ENCODE peak calls at places on chromosomes 11 and 22, in five cellular contexts. One of them, this sample, is unnamed.

GRCh38 chr11:64268687-64269379 is 15.6 kb downstream of the BAD start:
- DNase-seq in spleen: peak; percentile 94
- DNase-seq in lower leg skin: peak; percentile 94
- DNase-seq in dorsolateral prefrontal cortex: no peak
- DNase-seq in testis: peak; percentile 94
- DNase-seq in this sample: peak; percentile 89

GRCh38 chr11:109794501-109794900 is 298.7 kb upstream of the ZC3H12C start:
- DNase-seq in dorsolateral prefrontal cortex: no peak
- DNase-seq in testis: no peak
- DNase-seq in spleen: no peak
- DNase-seq in lower leg skin: no peak
- DNase-seq in this sample: no peak

GRCh38 chr11:8071616-8072581 is 9.1 kb upstream of the TUB start:
- DNase-seq in lower leg skin: no peak
- DNase-seq in testis: no peak
- DNase-seq in spleen: peak; percentile 68
- DNase-seq in dorsolateral prefrontal cortex: peak; percentile 24
- DNase-seq in this sample: peak; percentile 62

GRCh38 chr11:68330700-68331337 is 18.4 kb downstream of the LRP5 start:
- DNase-seq in dorsolateral prefrontal cortex: no peak
- DNase-seq in spleen: no peak
- DNase-seq in lower leg skin: no peak
- DNase-seq in testis: no peak
- DNase-seq in this sample: no peak

GRCh38 chr11:103091810-103092524 is at the start of gene DCUN1D5:
- DNase-seq in spleen: peak; percentile 100
- DNase-seq in testis: peak; percentile 98
- DNase-seq in dorsolateral prefrontal cortex: peak; percentile 98
- DNase-seq in lower leg skin: peak; percentile 99
- DNase-seq in this sample: peak; percentile 98

GRCh38 chr11:121936781-121937447 is 179.1 kb downstream of the BLID start:
- DNase-seq in dorsolateral prefrontal cortex: no peak
- DNase-seq in spleen: no peak
- DNase-seq in testis: no peak
- DNase-seq in lower leg skin: no peak
- DNase-seq in this sample: no peak

GRCh38 chr11:112477152-112477928 is 216.7 kb upstream of the PLET1 start:
- DNase-seq in spleen: no peak
- DNase-seq in testis: no peak
- DNase-seq in lower leg skin: no peak
- DNase-seq in dorsolateral prefrontal cortex: no peak
- DNase-seq in this sample: no peak

GRCh38 chr11:12439615-12440014 is 62.2 kb downstream of the PARVA start:
- DNase-seq in spleen: no peak
- DNase-seq in dorsolateral prefrontal cortex: no peak
- DNase-seq in lower leg skin: no peak
- DNase-seq in testis: no peak
- DNase-seq in this sample: no peak

GRCh38 chr11:7904910-7905309 is 26.2 kb downstream of the OR10A6 start:
- DNase-seq in dorsolateral prefrontal cortex: no peak
- DNase-seq in testis: no peak
- DNase-seq in lower leg skin: no peak
- DNase-seq in spleen: no peak
- DNase-seq in this sample: no peak

GRCh38 chr22:19886605-19887250 is 32.1 kb upstream of the GNB1L start:
- DNase-seq in spleen: peak; percentile 91
- DNase-seq in testis: no peak
- DNase-seq in dorsolateral prefrontal cortex: no peak
- DNase-seq in lower leg skin: no peak
- DNase-seq in this sample: no peak

GRCh38 chr11:62602141-62603071 is 741 bp upstream of the MTA2 start:
- DNase-seq in dorsolateral prefrontal cortex: peak; percentile 69
- DNase-seq in lower leg skin: peak; percentile 94
- DNase-seq in testis: peak; percentile 85
- DNase-seq in spleen: peak; percentile 91
- DNase-seq in this sample: peak; percentile 87

GRCh38 chr11:71200761-71201160 is 51.6 kb downstream of the SHANK2 start:
- DNase-seq in spleen: peak; percentile 12
- DNase-seq in lower leg skin: no peak
- DNase-seq in testis: no peak
- DNase-seq in dorsolateral prefrontal cortex: no peak
- DNase-seq in this sample: no peak

GRCh38 chr11:33172996-33173395 is 11.7 kb upstream of the CSTF3 start:
- DNase-seq in lower leg skin: no peak
- DNase-seq in dorsolateral prefrontal cortex: no peak
- DNase-seq in spleen: no peak
- DNase-seq in testis: no peak
- DNase-seq in this sample: no peak

GRCh38 chr22:37910863-37911262 is 4.8 kb downstream of the MICALL1 start:
- DNase-seq in lower leg skin: no peak
- DNase-seq in dorsolateral prefrontal cortex: no peak
- DNase-seq in testis: no peak
- DNase-seq in spleen: no peak
- DNase-seq in this sample: no peak

GRCh38 chr11:108854366-108854765 is 189.5 kb downstream of the DDX10 start:
- DNase-seq in dorsolateral prefrontal cortex: no peak
- DNase-seq in spleen: no peak
- DNase-seq in lower leg skin: no peak
- DNase-seq in testis: no peak
- DNase-seq in this sample: no peak

GRCh38 chr11:103872748-103873147 is 163.7 kb upstream of the DDI1 start:
- DNase-seq in testis: no peak
- DNase-seq in dorsolateral prefrontal cortex: no peak
- DNase-seq in lower leg skin: no peak
- DNase-seq in spleen: no peak
- DNase-seq in this sample: no peak

GRCh38 chr11:131423715-131424114 is 53.3 kb downstream of the NTM start:
- DNase-seq in spleen: no peak
- DNase-seq in dorsolateral prefrontal cortex: no peak
- DNase-seq in lower leg skin: no peak
- DNase-seq in testis: no peak
- DNase-seq in this sample: no peak

GRCh38 chr11:9838229-9838628 is 174.4 kb downstream of the SWAP70 start:
- DNase-seq in testis: no peak
- DNase-seq in dorsolateral prefrontal cortex: no peak
- DNase-seq in spleen: no peak
- DNase-seq in lower leg skin: no peak
- DNase-seq in this sample: no peak

GRCh38 chr22:48428556-48429371 is 1398.9 kb downstream of the BRD1 start:
- DNase-seq in lower leg skin: no peak
- DNase-seq in spleen: no peak
- DNase-seq in dorsolateral prefrontal cortex: no peak
- DNase-seq in testis: no peak
- DNase-seq in this sample: peak; percentile 41

GRCh38 chr22:20991252-20992055 is 9.4 kb downstream of the LZTR1 start:
- DNase-seq in testis: no peak
- DNase-seq in spleen: no peak
- DNase-seq in dorsolateral prefrontal cortex: no peak
- DNase-seq in lower leg skin: no peak
- DNase-seq in this sample: no peak

GRCh38 chr11:66123902-66124301 is 53.8 kb downstream of the PACS1 start:
- DNase-seq in spleen: no peak
- DNase-seq in dorsolateral prefrontal cortex: no peak
- DNase-seq in testis: no peak
- DNase-seq in lower leg skin: no peak
- DNase-seq in this sample: no peak

GRCh38 chr11:114438303-114438702 is 964 bp upstream of the REXO2 start:
- DNase-seq in spleen: no peak
- DNase-seq in dorsolateral prefrontal cortex: no peak
- DNase-seq in testis: no peak
- DNase-seq in lower leg skin: no peak
- DNase-seq in this sample: no peak

DNA sequence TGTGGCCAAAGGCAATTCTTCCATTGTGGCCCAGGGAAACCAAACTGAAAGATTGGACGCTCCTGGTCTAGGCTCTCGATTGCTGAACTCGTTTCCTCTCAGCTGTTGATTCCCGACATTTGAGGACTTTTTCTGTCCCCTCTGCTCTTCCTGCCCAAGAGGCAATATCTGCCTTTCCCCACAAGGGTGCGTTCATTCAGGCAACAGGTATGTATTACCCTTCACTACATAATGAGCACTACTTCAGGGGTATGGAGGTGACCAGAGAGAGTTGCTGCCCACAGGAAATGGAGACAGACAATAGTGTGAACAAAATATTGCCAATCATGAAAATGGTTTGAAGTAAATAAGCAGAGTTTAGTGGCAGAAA is 8.2 kb downstream of the PTH start:
- DNase-seq in spleen: no peak
- DNase-seq in dorsolateral prefrontal cortex: no peak
- DNase-seq in testis: no peak
- DNase-seq in lower leg skin: no peak
- DNase-seq in this sample: no peak
- H3K4me3 ChIP-seq in spleen: peak overlapping the region; percentile 25
- H3K4me3 ChIP-seq in dorsolateral prefrontal cortex: no peak overlapping the region
- H3K4me3 ChIP-seq in testis: peak overlapping the region; percentile 37
- H3K4me3 ChIP-seq in lower leg skin: no peak overlapping the region
- H3K4me3 ChIP-seq in this sample: peak overlapping the region; percentile 53

GRCh38 chr11:106551744-106552671 is 466.3 kb downstream of the GUCY1A2 start:
- DNase-seq in lower leg skin: no peak
- DNase-seq in testis: no peak
- DNase-seq in dorsolateral prefrontal cortex: no peak
- DNase-seq in spleen: peak; percentile 61
- DNase-seq in this sample: no peak

GRCh38 chr11:106553304-106553703 is 465.0 kb downstream of the GUCY1A2 start:
- DNase-seq in dorsolateral prefrontal cortex: no peak
- DNase-seq in spleen: peak; percentile 59
- DNase-seq in lower leg skin: no peak
- DNase-seq in testis: no peak
- DNase-seq in this sample: no peak

DNA sequence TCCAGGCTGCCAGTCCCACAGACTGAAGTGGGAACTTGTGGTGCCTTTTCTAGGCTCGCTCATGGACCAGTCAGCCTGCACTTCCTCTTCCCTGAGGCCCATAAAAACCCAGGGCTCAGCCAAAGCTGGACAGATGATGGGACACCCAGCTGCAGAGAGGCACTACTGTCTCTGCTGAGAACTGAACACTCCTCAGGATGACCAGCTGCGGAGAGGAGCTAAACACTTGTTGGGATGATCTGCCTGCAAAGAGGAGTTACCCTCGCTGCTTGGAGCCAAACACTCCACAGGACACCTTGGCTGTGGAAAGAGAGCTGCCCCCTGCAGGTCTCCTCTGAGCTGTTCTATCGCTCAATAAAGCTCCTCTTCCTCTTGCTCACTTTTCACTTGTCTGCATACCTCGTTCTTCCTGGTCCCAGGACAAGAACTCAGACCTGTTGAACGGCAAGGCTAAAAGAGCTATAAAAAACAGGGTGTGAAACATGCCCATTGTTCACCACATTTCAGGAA is 465.5 kb downstream of the GUCY1A2 start:
- DNase-seq in lower leg skin: no peak
- DNase-seq in dorsolateral prefrontal cortex: no peak
- DNase-seq in spleen: no peak
- DNase-seq in testis: no peak
- DNase-seq in this sample: no peak
- TF ChIP-seq CTCF in lower leg skin: no peak
- TF ChIP-seq CTCF in dorsolateral prefrontal cortex: no peak
- TF ChIP-seq CTCF in spleen: no peak
- TF ChIP-seq CTCF in testis: no peak
- TF ChIP-seq CTCF in this sample: no peak

GRCh38 chr22:29584975-29585374 is 4.1 kb upstream of the NIPSNAP1 start:
- DNase-seq in spleen: no peak
- DNase-seq in lower leg skin: no peak
- DNase-seq in testis: no peak
- DNase-seq in dorsolateral prefrontal cortex: no peak
- DNase-seq in this sample: no peak

GRCh38 chr22:29578462-29578861 is 2.5 kb downstream of the NIPSNAP1 start:
- DNase-seq in dorsolateral prefrontal cortex: no peak
- DNase-seq in testis: no peak
- DNase-seq in lower leg skin: no peak
- DNase-seq in spleen: no peak
- DNase-seq in this sample: no peak

GRCh38 chr22:29580200-29580810 is 608 bp downstream of the NIPSNAP1 start:
- DNase-seq in spleen: peak; percentile 74
- DNase-seq in lower leg skin: no peak
- DNase-seq in dorsolateral prefrontal cortex: no peak
- DNase-seq in testis: no peak
- DNase-seq in this sample: no peak

DNA sequence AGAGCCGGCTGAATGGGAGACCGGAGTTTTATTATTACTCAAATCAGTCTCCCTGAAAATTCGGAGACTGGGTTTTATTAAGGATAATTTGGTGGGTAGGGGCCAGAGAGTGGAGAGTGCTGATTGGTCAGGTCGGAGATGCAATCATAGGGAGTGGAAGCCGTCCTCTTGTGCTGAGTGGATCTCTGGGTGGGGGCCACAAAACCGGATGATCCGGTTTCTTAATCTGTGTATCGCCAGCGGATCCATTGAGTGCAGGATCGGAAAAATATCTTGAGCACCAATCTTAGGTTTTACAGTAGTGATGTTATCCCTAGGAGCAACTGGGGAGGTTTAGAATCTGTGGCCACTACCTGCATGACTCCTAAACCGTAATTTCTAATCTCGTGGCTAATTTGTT is 886 bp upstream of the NIPSNAP1 start:
- DNase-seq in dorsolateral prefrontal cortex: no peak
- DNase-seq in spleen: no peak
- DNase-seq in lower leg skin: no peak
- DNase-seq in testis: no peak
- DNase-seq in this sample: no peak
- H3K4me3 ChIP-seq in dorsolateral prefrontal cortex: peak overlapping the region; percentile 72
- H3K4me3 ChIP-seq in spleen: peak overlapping the region; percentile 78
- H3K4me3 ChIP-seq in lower leg skin: no peak overlapping the region
- H3K4me3 ChIP-seq in testis: peak overlapping the region; percentile 65
- H3K4me3 ChIP-seq in this sample: peak overlapping the region; percentile 87

GRCh38 chr11:35671396-35672127 is 9.0 kb downstream of the TRIM44 start:
- DNase-seq in testis: no peak
- DNase-seq in dorsolateral prefrontal cortex: no peak
- DNase-seq in lower leg skin: no peak
- DNase-seq in spleen: no peak
- DNase-seq in this sample: no peak
- TF ChIP-seq CTCF in testis: no peak
- TF ChIP-seq CTCF in dorsolateral prefrontal cortex: no peak
- TF ChIP-seq CTCF in lower leg skin: no peak
- TF ChIP-seq CTCF in spleen: no peak
- TF ChIP-seq CTCF in this sample: no peak

GRCh38 chr11:46121328-46121723 is at the start of gene PHF21A:
- DNase-seq in dorsolateral prefrontal cortex: peak; percentile 67
- DNase-seq in testis: peak; percentile 92
- DNase-seq in spleen: peak; percentile 98
- DNase-seq in lower leg skin: peak; percentile 97
- DNase-seq in this sample: peak; percentile 92

GRCh38 chr11:46120711-46121327 is 435 bp downstream of the PHF21A start:
- DNase-seq in lower leg skin: no peak
- DNase-seq in spleen: peak; percentile 74
- DNase-seq in dorsolateral prefrontal cortex: peak; percentile 45
- DNase-seq in testis: peak; percentile 61
- DNase-seq in this sample: no peak

GRCh38 chr11:46121724-46122477 is 647 bp upstream of the PHF21A start:
- DNase-seq in testis: peak; percentile 89
- DNase-seq in dorsolateral prefrontal cortex: peak; percentile 68
- DNase-seq in spleen: peak; percentile 93
- DNase-seq in lower leg skin: peak; percentile 94
- DNase-seq in this sample: peak; percentile 85

GRCh38 chr11:46125284-46125683 is 4.0 kb upstream of the PHF21A start:
- DNase-seq in dorsolateral prefrontal cortex: no peak
- DNase-seq in lower leg skin: no peak
- DNase-seq in spleen: no peak
- DNase-seq in testis: no peak
- DNase-seq in this sample: no peak

GRCh38 chr11:46122955-46123354 is 1.7 kb upstream of the PHF21A start:
- DNase-seq in lower leg skin: no peak
- DNase-seq in spleen: no peak
- DNase-seq in testis: no peak
- DNase-seq in dorsolateral prefrontal cortex: no peak
- DNase-seq in this sample: no peak
- H3K4me3 ChIP-seq in lower leg skin: no peak overlapping the region
- H3K4me3 ChIP-seq in spleen: peak overlapping the region; percentile 97
- H3K4me3 ChIP-seq in testis: no peak overlapping the region
- H3K4me3 ChIP-seq in dorsolateral prefrontal cortex: peak overlapping the region; percentile 76
- H3K4me3 ChIP-seq in this sample: no peak overlapping the region

This sample was measured in coronary artery.